ENCODE peak calls at places on chromosomes 5 and 9, in five cellular contexts. W is ovary, U is psoas muscle, D is C1 segment of cervical spinal cord, O is GM23338. R is an unnamed sample.

GRCh38 chr9:36163840-36164175 is 5.4 kb upstream of the CCIN start:
- DNase-seq in W (peak; percentile 18), D (no peak), O (no peak), U (no peak), R (no peak)

GRCh38 chr5:75603421-75603820 is 7.8 kb upstream of the ANKDD1B start:
- DNase-seq in W (no peak), D (no peak), U (no peak), O (no peak), R (no peak)

GRCh38 chr5:108472237-108472636 is 90.3 kb upstream of the FBXL17 start:
- DNase-seq in U (no peak), W (no peak), D (no peak), O (no peak), R (no peak)

GRCh38 chr5:126837907-126838539 is 61.1 kb downstream of the LMNB1 start:
- DNase-seq in W (no peak), D (no peak), O (no peak), U (no peak), R (no peak)

GRCh38 chr5:19855031-19855430 is 133.0 kb downstream of the CDH18 start:
- DNase-seq in U (no peak), O (no peak), W (no peak), D (no peak), R (no peak)

GRCh38 chr5:16879650-16880049 is 56.4 kb downstream of the MYO10 start:
- DNase-seq in U (no peak), W (no peak), O (no peak), D (no peak), R (no peak)

GRCh38 chr9:98409637-98410173 is 154.3 kb upstream of the TBC1D2 start:
- DNase-seq in W (no peak), O (no peak), U (no peak), D (no peak), R (no peak)

GRCh38 chr5:92634883-92635282 is 946.1 kb downstream of the NR2F1-AS1 start:
- DNase-seq in D (no peak), O (no peak), W (no peak), U (no peak), R (no peak)

GRCh38 chr5:74468421-74468820 is 172.1 kb downstream of the ENC1 start:
- DNase-seq in W (no peak), U (no peak), O (no peak), D (no peak), R (no peak)

GRCh38 chr9:96450613-96451544 is 910 bp downstream of the HABP4 start:
- DNase-seq in U (peak; percentile 19), O (peak; percentile 52), W (peak; percentile 56), D (no peak), R (peak; percentile 25)

GRCh38 chr9:136784249-136784996 is 6.7 kb upstream of the TMEM141 start:
- DNase-seq in D (no peak), O (peak; percentile 60), W (no peak), U (no peak), R (peak; percentile 59)

GRCh38 chr5:82793808-82794419 is 283.3 kb downstream of the TMEM167A start:
- DNase-seq in O (peak; percentile 78), W (no peak), U (no peak), D (no peak), R (peak; percentile 24)

GRCh38 chr9:111966851-111967250 is 70.2 kb downstream of the UGCG start:
- DNase-seq in U (no peak), O (no peak), W (no peak), D (no peak), R (no peak)

GRCh38 chr5:69136296-69136695 is 30.7 kb upstream of the CCNB1 start:
- DNase-seq in U (no peak), W (no peak), D (no peak), O (no peak), R (peak; percentile 36)

GRCh38 chr5:95446560-95447221 is 55.5 kb downstream of the FAM81B start:
- DNase-seq in U (no peak), W (no peak), D (no peak), O (no peak), R (no peak)

GRCh38 chr9:35562895-35563746 is 41.9 kb upstream of the TESK1 start:
- DNase-seq in U (no peak), W (no peak), O (no peak), D (no peak), R (no peak)

GRCh38 chr9:34560574-34561229 is 28.8 kb downstream of the CNTFR start:
- DNase-seq in W (no peak), D (no peak), O (no peak), U (no peak), R (no peak)

GRCh38 chr5:61330341-61330878 is 1.6 kb upstream of the ZSWIM6 start:
- DNase-seq in O (peak; percentile 77), U (peak; percentile 24), W (peak; percentile 58), D (no peak), R (no peak)

R was measured in OCI-LY7.